ENCODE peak calls at places on chromosomes 5 and 9, in seven cellular contexts. One of them, this sample, is unnamed.

GRCh38 chr9:122084276-122084675 is 8.8 kb downstream of the TTLL11 start:
- DNase-seq in Peyer's patch: no peak
- DNase-seq in mucosa of descending colon: no peak
- DNase-seq in body of pancreas: no peak
- DNase-seq in cardiac muscle cell: no peak
- DNase-seq in colonic mucosa: no peak
- DNase-seq in Caco-2: no peak
- DNase-seq in this sample: no peak

GRCh38 chr5:126868961-126869451 is 92.1 kb downstream of the LMNB1 start:
- DNase-seq in colonic mucosa: no peak
- DNase-seq in cardiac muscle cell: no peak
- DNase-seq in Caco-2: no peak
- DNase-seq in Peyer's patch: peak; percentile 42
- DNase-seq in mucosa of descending colon: no peak
- DNase-seq in body of pancreas: no peak
- DNase-seq in this sample: no peak

GRCh38 chr5:139646912-139647391 is 1.2 kb upstream of the CXXC5 start:
- DNase-seq in Peyer's patch: no peak
- DNase-seq in mucosa of descending colon: peak; percentile 64
- DNase-seq in Caco-2: no peak
- DNase-seq in colonic mucosa: no peak
- DNase-seq in body of pancreas: peak; percentile 25
- DNase-seq in cardiac muscle cell: no peak
- DNase-seq in this sample: no peak

GRCh38 chr9:131660466-131661405 is 79.1 kb downstream of the RAPGEF1 start:
- DNase-seq in Caco-2: no peak
- DNase-seq in Peyer's patch: no peak
- DNase-seq in mucosa of descending colon: no peak
- DNase-seq in body of pancreas: no peak
- DNase-seq in cardiac muscle cell: peak; percentile 53
- DNase-seq in colonic mucosa: no peak
- DNase-seq in this sample: no peak

GRCh38 chr5:24141046-24141445 is 503.7 kb downstream of the CDH10 start:
- DNase-seq in cardiac muscle cell: no peak
- DNase-seq in mucosa of descending colon: no peak
- DNase-seq in colonic mucosa: no peak
- DNase-seq in Peyer's patch: no peak
- DNase-seq in body of pancreas: no peak
- DNase-seq in Caco-2: no peak
- DNase-seq in this sample: no peak

GRCh38 chr5:57338068-57338848 is 144.4 kb downstream of the ACTBL2 start:
- DNase-seq in Peyer's patch: no peak
- DNase-seq in cardiac muscle cell: peak; percentile 51
- DNase-seq in body of pancreas: peak; percentile 15
- DNase-seq in mucosa of descending colon: no peak
- DNase-seq in colonic mucosa: peak; percentile 40
- DNase-seq in Caco-2: peak; percentile 54
- DNase-seq in this sample: no peak

GRCh38 chr9:120384925-120385272 is 195.1 kb downstream of the CDK5RAP2 start:
- DNase-seq in Peyer's patch: no peak
- DNase-seq in Caco-2: no peak
- DNase-seq in cardiac muscle cell: no peak
- DNase-seq in mucosa of descending colon: no peak
- DNase-seq in colonic mucosa: no peak
- DNase-seq in body of pancreas: no peak
- DNase-seq in this sample: no peak

GRCh38 chr9:74958587-74958986 is 5.9 kb upstream of the C9orf40 start:
- DNase-seq in body of pancreas: no peak
- DNase-seq in colonic mucosa: no peak
- DNase-seq in cardiac muscle cell: no peak
- DNase-seq in Caco-2: no peak
- DNase-seq in mucosa of descending colon: no peak
- DNase-seq in Peyer's patch: no peak
- DNase-seq in this sample: no peak

GRCh38 chr5:173602423-173602822 is 14.0 kb downstream of the BOD1 start:
- DNase-seq in Peyer's patch: no peak
- DNase-seq in colonic mucosa: no peak
- DNase-seq in body of pancreas: peak; percentile 34
- DNase-seq in Caco-2: no peak
- DNase-seq in cardiac muscle cell: no peak
- DNase-seq in mucosa of descending colon: no peak
- DNase-seq in this sample: no peak

GRCh38 chr5:8908055-8908683 is 637.7 kb downstream of the SEMA5A start:
- DNase-seq in body of pancreas: peak; percentile 48
- DNase-seq in Peyer's patch: no peak
- DNase-seq in mucosa of descending colon: no peak
- DNase-seq in cardiac muscle cell: peak; percentile 45
- DNase-seq in Caco-2: no peak
- DNase-seq in colonic mucosa: peak; percentile 41
- DNase-seq in this sample: no peak

GRCh38 chr5:145979270-145980223 is 43.2 kb downstream of the SH3RF2 start:
- DNase-seq in colonic mucosa: peak; percentile 75
- DNase-seq in Caco-2: peak; percentile 91
- DNase-seq in mucosa of descending colon: no peak
- DNase-seq in body of pancreas: peak; percentile 43
- DNase-seq in Peyer's patch: no peak
- DNase-seq in cardiac muscle cell: peak; percentile 72
- DNase-seq in this sample: no peak

GRCh38 chr5:110354896-110355295 is 371.6 kb downstream of the TMEM232 start:
- DNase-seq in colonic mucosa: no peak
- DNase-seq in cardiac muscle cell: no peak
- DNase-seq in body of pancreas: no peak
- DNase-seq in Caco-2: no peak
- DNase-seq in mucosa of descending colon: no peak
- DNase-seq in Peyer's patch: no peak
- DNase-seq in this sample: no peak

GRCh38 chr5:142281012-142281374 is 43.8 kb downstream of the SPRY4 start:
- DNase-seq in Peyer's patch: no peak
- DNase-seq in Caco-2: no peak
- DNase-seq in mucosa of descending colon: no peak
- DNase-seq in cardiac muscle cell: peak; percentile 30
- DNase-seq in body of pancreas: no peak
- DNase-seq in colonic mucosa: no peak
- DNase-seq in this sample: no peak

DNA sequence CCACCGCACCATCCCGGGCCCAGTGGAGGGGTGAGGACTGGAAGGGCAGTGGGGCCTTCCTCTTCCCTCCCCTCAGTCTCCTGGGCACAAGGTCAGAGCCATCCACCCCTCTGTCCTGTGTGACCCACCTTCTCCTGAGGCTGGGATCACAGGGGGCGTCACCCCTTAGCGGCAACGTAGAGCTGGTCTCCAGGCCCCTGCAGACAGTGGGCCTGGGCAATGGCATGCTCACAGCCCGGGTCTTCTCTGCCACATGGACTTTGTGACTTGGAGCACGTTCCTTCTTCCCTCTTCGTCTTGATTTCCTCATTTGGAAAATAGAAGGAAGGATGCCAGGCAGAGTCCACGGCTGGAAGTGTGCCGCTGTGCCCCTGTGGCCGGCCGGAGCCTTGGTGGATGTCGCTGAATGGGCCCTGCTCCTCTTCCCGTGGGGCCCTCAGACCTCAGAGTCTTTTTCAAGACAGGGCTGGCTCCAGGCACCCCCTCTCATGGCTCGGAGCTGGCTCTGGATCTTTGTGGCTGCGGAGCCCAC is 10.0 kb downstream of the RXRA start:
- DNase-seq in Caco-2: no peak
- DNase-seq in body of pancreas: no peak
- DNase-seq in mucosa of descending colon: no peak
- DNase-seq in cardiac muscle cell: no peak
- DNase-seq in Peyer's patch: no peak
- DNase-seq in colonic mucosa: peak; percentile 57
- DNase-seq in this sample: no peak
- H3K4me1 ChIP-seq in Caco-2: peaks cover 20% of the 10 kb centered on the region
- H3K4me1 ChIP-seq in body of pancreas: peaks cover 99% of the 10 kb centered on the region
- H3K4me1 ChIP-seq in mucosa of descending colon: peaks cover 97% of the 10 kb centered on the region
- H3K4me1 ChIP-seq in cardiac muscle cell: peaks cover 25% of the 10 kb centered on the region
- H3K4me1 ChIP-seq in Peyer's patch: no peaks in the 10 kb centered on the region
- H3K4me1 ChIP-seq in colonic mucosa: peaks cover 56% of the 10 kb centered on the region
- H3K4me1 ChIP-seq in this sample: peaks cover 100% of the 10 kb centered on the region

GRCh38 chr9:114180701-114181582 is 25.6 kb downstream of the COL27A1 start:
- DNase-seq in colonic mucosa: no peak
- DNase-seq in Peyer's patch: no peak
- DNase-seq in Caco-2: no peak
- DNase-seq in cardiac muscle cell: peak; percentile 53
- DNase-seq in body of pancreas: no peak
- DNase-seq in mucosa of descending colon: no peak
- DNase-seq in this sample: no peak
- H3K4me1 ChIP-seq in colonic mucosa: no peaks in the 10 kb centered on the region
- H3K4me1 ChIP-seq in Peyer's patch: no peaks in the 10 kb centered on the region
- H3K4me1 ChIP-seq in Caco-2: peaks cover 12% of the 10 kb centered on the region
- H3K4me1 ChIP-seq in cardiac muscle cell: peaks cover 33% of the 10 kb centered on the region
- H3K4me1 ChIP-seq in body of pancreas: peaks cover 54% of the 10 kb centered on the region
- H3K4me1 ChIP-seq in mucosa of descending colon: no peaks in the 10 kb centered on the region
- H3K4me1 ChIP-seq in this sample: peaks cover 68% of the 10 kb centered on the region

GRCh38 chr9:129873563-129873962 is 38.3 kb downstream of the USP20 start:
- DNase-seq in colonic mucosa: no peak
- DNase-seq in mucosa of descending colon: peak; percentile 19
- DNase-seq in body of pancreas: no peak
- DNase-seq in Caco-2: no peak
- DNase-seq in Peyer's patch: no peak
- DNase-seq in cardiac muscle cell: no peak
- DNase-seq in this sample: no peak
- H3K4me1 ChIP-seq in colonic mucosa: no peaks in the 10 kb centered on the region
- H3K4me1 ChIP-seq in mucosa of descending colon: no peaks in the 10 kb centered on the region
- H3K4me1 ChIP-seq in body of pancreas: no peaks in the 10 kb centered on the region
- H3K4me1 ChIP-seq in Caco-2: no peaks in the 10 kb centered on the region
- H3K4me1 ChIP-seq in Peyer's patch: peaks cover 5% of the 10 kb centered on the region
- H3K4me1 ChIP-seq in cardiac muscle cell: no peaks in the 10 kb centered on the region
- H3K4me1 ChIP-seq in this sample: no peaks in the 10 kb centered on the region

GRCh38 chr5:113293068-113293571 is 141.7 kb downstream of the TSSK1B start:
- DNase-seq in cardiac muscle cell: peak; percentile 24
- DNase-seq in colonic mucosa: no peak
- DNase-seq in mucosa of descending colon: no peak
- DNase-seq in Peyer's patch: no peak
- DNase-seq in Caco-2: no peak
- DNase-seq in body of pancreas: no peak
- DNase-seq in this sample: no peak
- H3K4me1 ChIP-seq in cardiac muscle cell: peaks cover 25% of the 10 kb centered on the region
- H3K4me1 ChIP-seq in colonic mucosa: no peaks in the 10 kb centered on the region
- H3K4me1 ChIP-seq in mucosa of descending colon: peaks cover 6% of the 10 kb centered on the region
- H3K4me1 ChIP-seq in Peyer's patch: no peaks in the 10 kb centered on the region
- H3K4me1 ChIP-seq in Caco-2: no peaks in the 10 kb centered on the region
- H3K4me1 ChIP-seq in body of pancreas: peaks cover 10% of the 10 kb centered on the region
- H3K4me1 ChIP-seq in this sample: peaks cover 26% of the 10 kb centered on the region

DNA sequence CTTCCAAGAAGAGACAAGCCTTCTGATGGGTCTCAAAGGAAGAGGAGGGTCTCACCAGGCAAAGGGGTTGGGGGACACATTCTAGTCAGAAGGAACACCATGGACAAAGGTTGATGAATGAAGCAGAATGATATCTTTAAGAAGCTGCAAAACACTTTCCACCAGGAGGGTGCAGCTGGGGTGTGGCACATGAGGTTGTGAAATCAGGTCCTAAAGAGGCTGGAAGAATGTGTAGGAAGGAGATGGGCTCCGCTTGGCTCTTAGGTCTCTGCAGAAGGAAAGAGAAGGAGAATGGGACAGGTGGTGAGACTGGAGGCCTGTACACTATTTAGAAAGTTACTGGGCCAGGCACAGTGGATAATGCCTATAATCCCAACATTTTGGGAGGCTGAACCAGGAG is 328.6 kb downstream of the PDE4D start:
- DNase-seq in Caco-2: no peak
- DNase-seq in colonic mucosa: peak; percentile 31
- DNase-seq in body of pancreas: no peak
- DNase-seq in cardiac muscle cell: no peak
- DNase-seq in Peyer's patch: no peak
- DNase-seq in mucosa of descending colon: no peak
- DNase-seq in this sample: no peak
- H3K4me1 ChIP-seq in Caco-2: peaks cover 7% of the 10 kb centered on the region
- H3K4me1 ChIP-seq in colonic mucosa: peaks cover 5% of the 10 kb centered on the region
- H3K4me1 ChIP-seq in body of pancreas: peaks cover 13% of the 10 kb centered on the region
- H3K4me1 ChIP-seq in cardiac muscle cell: peaks cover 15% of the 10 kb centered on the region
- H3K4me1 ChIP-seq in Peyer's patch: no peaks in the 10 kb centered on the region
- H3K4me1 ChIP-seq in mucosa of descending colon: no peaks in the 10 kb centered on the region
- H3K4me1 ChIP-seq in this sample: no peaks in the 10 kb centered on the region

GRCh38 chr9:26892251-26893029 is at the start of gene CAAP1:
- DNase-seq in Caco-2: peak; percentile 80
- DNase-seq in colonic mucosa: peak; percentile 94
- DNase-seq in cardiac muscle cell: peak; percentile 96
- DNase-seq in body of pancreas: peak; percentile 94
- DNase-seq in Peyer's patch: peak; percentile 94
- DNase-seq in mucosa of descending colon: peak; percentile 97
- DNase-seq in this sample: peak; percentile 92

GRCh38 chr9:26888271-26888670 is 4.3 kb downstream of the CAAP1 start:
- DNase-seq in mucosa of descending colon: no peak
- DNase-seq in Caco-2: no peak
- DNase-seq in Peyer's patch: no peak
- DNase-seq in body of pancreas: no peak
- DNase-seq in colonic mucosa: no peak
- DNase-seq in cardiac muscle cell: no peak
- DNase-seq in this sample: no peak

DNA sequence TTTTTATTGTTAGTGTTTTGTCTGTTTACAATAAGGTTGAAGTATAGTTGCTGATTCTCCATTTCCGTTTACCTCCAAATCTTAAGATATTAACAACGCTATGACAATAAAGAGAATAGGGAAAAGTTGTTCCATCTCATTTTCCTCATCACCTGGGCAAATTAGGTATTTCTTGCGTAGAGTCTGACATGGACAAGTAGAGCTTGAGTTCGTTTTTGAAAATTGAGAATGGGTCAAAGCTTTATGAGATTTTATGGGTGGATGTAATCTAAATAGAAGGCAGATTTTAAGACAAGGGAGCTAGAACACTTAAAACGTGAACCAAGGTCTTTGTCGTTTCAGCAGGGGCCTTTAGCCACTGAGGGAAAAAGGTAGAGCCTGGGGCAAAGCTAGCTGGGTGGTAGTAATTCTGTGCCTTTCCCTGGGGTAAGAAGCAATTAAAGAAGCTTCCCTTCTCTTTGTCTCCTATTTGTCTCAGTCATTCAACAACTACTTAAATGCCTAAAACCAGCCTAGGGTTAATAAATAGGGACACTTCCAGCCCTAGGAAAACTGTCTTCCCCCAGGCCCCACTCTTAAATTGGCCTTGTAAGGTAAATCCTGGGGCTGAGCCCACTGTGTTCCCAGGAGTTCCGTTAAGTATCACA is 551 bp upstream of the CAAP1 start:
- DNase-seq in Caco-2: no peak
- DNase-seq in cardiac muscle cell: no peak
- DNase-seq in colonic mucosa: no peak
- DNase-seq in body of pancreas: no peak
- DNase-seq in Peyer's patch: no peak
- DNase-seq in mucosa of descending colon: no peak
- DNase-seq in this sample: no peak
- H3K4me1 ChIP-seq in Caco-2: no peaks in the 10 kb centered on the region
- H3K4me1 ChIP-seq in cardiac muscle cell: peaks cover 6% of the 10 kb centered on the region
- H3K4me1 ChIP-seq in colonic mucosa: no peaks in the 10 kb centered on the region
- H3K4me1 ChIP-seq in body of pancreas: peaks cover 32% of the 10 kb centered on the region
- H3K4me1 ChIP-seq in Peyer's patch: no peaks in the 10 kb centered on the region
- H3K4me1 ChIP-seq in mucosa of descending colon: peaks cover 13% of the 10 kb centered on the region
- H3K4me1 ChIP-seq in this sample: peaks cover 19% of the 10 kb centered on the region

This sample was measured in vagina.